ENCODE peak calls at places on chromosome 2, in ten cellular contexts. One of them, this sample, is unnamed.
A peak's percentile ranks its signal among the peaks of the same experiment; 100 is the strongest.

GRCh38 chr2:52500561-52500960 is 1267.0 kb upstream of the CHAC2 start:
- DNase-seq in endothelial cell of umbilical vein: no peak
- DNase-seq in astrocyte of the spinal cord: no peak
- DNase-seq in fibroblast of mammary gland: no peak
- DNase-seq in T-helper 17 cell: no peak
- DNase-seq in RPMI7951: no peak
- DNase-seq in GM23248: no peak
- DNase-seq in right cardiac atrium: no peak
- DNase-seq in HFFc6: no peak
- DNase-seq in T follicular helper cell: no peak
- DNase-seq in this sample: no peak

GRCh38 chr2:99679518-99679917 is 189.7 kb upstream of the REV1 start:
- DNase-seq in endothelial cell of umbilical vein: no peak
- DNase-seq in astrocyte of the spinal cord: no peak
- DNase-seq in fibroblast of mammary gland: no peak
- DNase-seq in T-helper 17 cell: no peak
- DNase-seq in RPMI7951: no peak
- DNase-seq in GM23248: no peak
- DNase-seq in right cardiac atrium: no peak
- DNase-seq in HFFc6: no peak
- DNase-seq in T follicular helper cell: no peak
- DNase-seq in this sample: no peak

GRCh38 chr2:224807153-224807964 is 91.2 kb upstream of the CCDC195 start:
- DNase-seq in endothelial cell of umbilical vein: peak; percentile 30
- DNase-seq in astrocyte of the spinal cord: no peak
- DNase-seq in fibroblast of mammary gland: no peak
- DNase-seq in T-helper 17 cell: no peak
- DNase-seq in RPMI7951: peak; percentile 16
- DNase-seq in GM23248: no peak
- DNase-seq in right cardiac atrium: no peak
- DNase-seq in HFFc6: no peak
- DNase-seq in T follicular helper cell: no peak
- DNase-seq in this sample: peak; percentile 28

GRCh38 chr2:11658623-11659475 is 11.1 kb downstream of the NTSR2 start:
- DNase-seq in endothelial cell of umbilical vein: no peak
- DNase-seq in astrocyte of the spinal cord: no peak
- DNase-seq in fibroblast of mammary gland: no peak
- DNase-seq in T-helper 17 cell: no peak
- DNase-seq in RPMI7951: no peak
- DNase-seq in GM23248: no peak
- DNase-seq in right cardiac atrium: no peak
- DNase-seq in HFFc6: no peak
- DNase-seq in T follicular helper cell: no peak
- DNase-seq in this sample: peak; percentile 29

GRCh38 chr2:190948671-190949070 is 65.3 kb downstream of the STAT1 start:
- DNase-seq in endothelial cell of umbilical vein: peak; percentile 51
- DNase-seq in astrocyte of the spinal cord: peak; percentile 43
- DNase-seq in fibroblast of mammary gland: no peak
- DNase-seq in T-helper 17 cell: no peak
- DNase-seq in RPMI7951: peak; percentile 40
- DNase-seq in GM23248: peak; percentile 60
- DNase-seq in right cardiac atrium: no peak
- DNase-seq in HFFc6: peak; percentile 52
- DNase-seq in T follicular helper cell: no peak
- DNase-seq in this sample: peak; percentile 72

GRCh38 chr2:47235127-47235526 is 80.0 kb upstream of the STPG4 start:
- DNase-seq in endothelial cell of umbilical vein: no peak
- DNase-seq in astrocyte of the spinal cord: no peak
- DNase-seq in fibroblast of mammary gland: no peak
- DNase-seq in T-helper 17 cell: no peak
- DNase-seq in RPMI7951: no peak
- DNase-seq in GM23248: no peak
- DNase-seq in right cardiac atrium: no peak
- DNase-seq in HFFc6: no peak
- DNase-seq in T follicular helper cell: no peak
- DNase-seq in this sample: no peak

GRCh38 chr2:218555527-218555926 is 12.6 kb downstream of the USP37 start:
- DNase-seq in endothelial cell of umbilical vein: no peak
- DNase-seq in astrocyte of the spinal cord: no peak
- DNase-seq in fibroblast of mammary gland: no peak
- DNase-seq in T-helper 17 cell: no peak
- DNase-seq in RPMI7951: no peak
- DNase-seq in GM23248: no peak
- DNase-seq in right cardiac atrium: no peak
- DNase-seq in HFFc6: no peak
- DNase-seq in T follicular helper cell: no peak
- DNase-seq in this sample: no peak

GRCh38 chr2:214477305-214477704 is 66.5 kb downstream of the VWC2L start:
- DNase-seq in endothelial cell of umbilical vein: no peak
- DNase-seq in astrocyte of the spinal cord: no peak
- DNase-seq in fibroblast of mammary gland: no peak
- DNase-seq in T-helper 17 cell: no peak
- DNase-seq in RPMI7951: no peak
- DNase-seq in GM23248: no peak
- DNase-seq in right cardiac atrium: no peak
- DNase-seq in HFFc6: no peak
- DNase-seq in T follicular helper cell: no peak
- DNase-seq in this sample: no peak

GRCh38 chr2:236507393-236508085 is 62.1 kb upstream of the ACKR3 start:
- DNase-seq in endothelial cell of umbilical vein: peak; percentile 66
- DNase-seq in astrocyte of the spinal cord: peak; percentile 30
- DNase-seq in fibroblast of mammary gland: no peak
- DNase-seq in T-helper 17 cell: peak; percentile 24
- DNase-seq in RPMI7951: no peak
- DNase-seq in GM23248: peak; percentile 56
- DNase-seq in right cardiac atrium: peak; percentile 65
- DNase-seq in HFFc6: no peak
- DNase-seq in T follicular helper cell: peak; percentile 25
- DNase-seq in this sample: no peak

GRCh38 chr2:196249860-196250259 is 78.5 kb upstream of the STK17B start:
- DNase-seq in endothelial cell of umbilical vein: no peak
- DNase-seq in astrocyte of the spinal cord: no peak
- DNase-seq in fibroblast of mammary gland: peak; percentile 53
- DNase-seq in T-helper 17 cell: no peak
- DNase-seq in RPMI7951: peak; percentile 67
- DNase-seq in GM23248: peak; percentile 63
- DNase-seq in right cardiac atrium: no peak
- DNase-seq in HFFc6: peak; percentile 56
- DNase-seq in T follicular helper cell: no peak
- DNase-seq in this sample: peak; percentile 58

GRCh38 chr2:75896779-75897366 is 186.2 kb upstream of the GCFC2 start:
- DNase-seq in endothelial cell of umbilical vein: peak; percentile 5
- DNase-seq in astrocyte of the spinal cord: no peak
- DNase-seq in fibroblast of mammary gland: peak; percentile 1
- DNase-seq in T-helper 17 cell: no peak
- DNase-seq in RPMI7951: peak; percentile 2
- DNase-seq in GM23248: peak; percentile 2
- DNase-seq in right cardiac atrium: no peak
- DNase-seq in HFFc6: no peak
- DNase-seq in T follicular helper cell: no peak
- DNase-seq in this sample: peak; percentile 60

GRCh38 chr2:10414000-10414451 is 34.1 kb downstream of the ODC1 start:
- DNase-seq in endothelial cell of umbilical vein: no peak
- DNase-seq in astrocyte of the spinal cord: peak; percentile 48
- DNase-seq in fibroblast of mammary gland: no peak
- DNase-seq in T-helper 17 cell: no peak
- DNase-seq in RPMI7951: peak; percentile 70
- DNase-seq in GM23248: peak; percentile 58
- DNase-seq in right cardiac atrium: no peak
- DNase-seq in HFFc6: peak; percentile 37
- DNase-seq in T follicular helper cell: no peak
- DNase-seq in this sample: peak; percentile 89

GRCh38 chr2:207141381-207141780 is 24.4 kb downstream of the KLF7 start:
- DNase-seq in endothelial cell of umbilical vein: no peak
- DNase-seq in astrocyte of the spinal cord: no peak
- DNase-seq in fibroblast of mammary gland: no peak
- DNase-seq in T-helper 17 cell: no peak
- DNase-seq in RPMI7951: no peak
- DNase-seq in GM23248: no peak
- DNase-seq in right cardiac atrium: no peak
- DNase-seq in HFFc6: no peak
- DNase-seq in T follicular helper cell: no peak
- DNase-seq in this sample: no peak

GRCh38 chr2:224369028-224369632 is 32.8 kb downstream of the FAM124B start:
- DNase-seq in endothelial cell of umbilical vein: no peak
- DNase-seq in astrocyte of the spinal cord: peak; percentile 54
- DNase-seq in fibroblast of mammary gland: peak; percentile 57
- DNase-seq in T-helper 17 cell: no peak
- DNase-seq in RPMI7951: peak; percentile 40
- DNase-seq in GM23248: peak; percentile 75
- DNase-seq in right cardiac atrium: no peak
- DNase-seq in HFFc6: peak; percentile 38
- DNase-seq in T follicular helper cell: no peak
- DNase-seq in this sample: peak; percentile 77

GRCh38 chr2:238267341-238267710 is 21.1 kb downstream of the PER2 start:
- DNase-seq in endothelial cell of umbilical vein: no peak
- DNase-seq in astrocyte of the spinal cord: no peak
- DNase-seq in fibroblast of mammary gland: no peak
- DNase-seq in T-helper 17 cell: no peak
- DNase-seq in RPMI7951: no peak
- DNase-seq in GM23248: peak; percentile 33
- DNase-seq in right cardiac atrium: no peak
- DNase-seq in HFFc6: no peak
- DNase-seq in T follicular helper cell: no peak
- DNase-seq in this sample: peak; percentile 34

GRCh38 chr2:111952871-111953497 is 54.6 kb downstream of the MERTK start:
- DNase-seq in endothelial cell of umbilical vein: no peak
- DNase-seq in astrocyte of the spinal cord: no peak
- DNase-seq in fibroblast of mammary gland: no peak
- DNase-seq in T-helper 17 cell: no peak
- DNase-seq in RPMI7951: no peak
- DNase-seq in GM23248: no peak
- DNase-seq in right cardiac atrium: no peak
- DNase-seq in HFFc6: no peak
- DNase-seq in T follicular helper cell: no peak
- DNase-seq in this sample: no peak

This sample was measured in PC-3.